ENCODE peak calls at places on chromosomes 1 and 21, in four cellular contexts. Z is iPS-NIHi11; C is kidney; S is naive thymus-derived CD8-positive, alpha-beta T cell. X is an unnamed sample.

GRCh38 chr1:29062157-29062942 is 61.4 kb downstream of the TMEM200B start:
- DNase-seq in Z (no peak), S (no peak), C (no peak), X (no peak)

GRCh38 chr1:44860891-44861290 is 17.8 kb upstream of the PTCH2 start:
- DNase-seq in S (no peak), C (no peak), Z (no peak), X (no peak)

GRCh38 chr1:214386747-214387146 is 105.8 kb downstream of the SMYD2 start:
- DNase-seq in C (no peak), Z (no peak), S (no peak), X (peak)

GRCh38 chr1:58515794-58516401 is 30.6 kb downstream of the OMA1 start:
- DNase-seq in S (peak), C (no peak), Z (peak), X (peak)

GRCh38 chr1:156436319-156437043 is 64.1 kb downstream of the MEF2D start:
- DNase-seq in Z (peak), S (no peak), C (no peak), X (no peak)

GRCh38 chr1:229342902-229343587 is at the start of gene CCSAP:
- DNase-seq in S (no peak), C (peak), Z (peak), X (peak)

GRCh38 chr1:113534130-113534817 is 144.0 kb downstream of the MAGI3 start:
- DNase-seq in S (no peak), Z (no peak), C (no peak), X (peak)

GRCh38 chr21:38793926-38794713 is 11.6 kb upstream of the ETS2 start:
- DNase-seq in S (no peak), C (no peak), Z (no peak), X (no peak)

GRCh38 chr1:26278303-26278702 is 1.6 kb upstream of the SH3BGRL3 start:
- DNase-seq in C (peak), Z (no peak), S (no peak), X (peak)

GRCh38 chr1:217369271-217369981 is 261.5 kb downstream of the GPATCH2 start:
- DNase-seq in C (no peak), Z (peak), S (no peak), X (no peak)

GRCh38 chr1:11178021-11179015 is 10.8 kb upstream of the ANGPTL7 start:
- DNase-seq in Z (peak), S (no peak), C (no peak), X (no peak)

GRCh38 chr1:19128965-19129514 is 81.0 kb downstream of the UBR4 start:
- DNase-seq in S (no peak), Z (no peak), C (no peak), X (no peak)

GRCh38 chr1:151312439-151313225 is 14.6 kb downstream of the PI4KB start:
- DNase-seq in C (no peak), S (no peak), Z (no peak), X (no peak)

GRCh38 chr1:9652379-9653194 is 1.1 kb downstream of the PIK3CD start:
- DNase-seq in Z (peak), C (no peak), S (peak), X (no peak)

GRCh38 chr1:118914379-118915161 is 73.6 kb downstream of the TBX15 start:
- DNase-seq in S (no peak), Z (no peak), C (no peak), X (no peak)

GRCh38 chr1:64080947-64081562 is 122.4 kb upstream of the UBE2U start:
- DNase-seq in S (no peak), C (no peak), Z (no peak), X (no peak)

GRCh38 chr1:204560590-204560989 is 44.4 kb downstream of the MDM4 start:
- DNase-seq in Z (no peak), C (no peak), S (no peak), X (no peak)

GRCh38 chr1:1150100-1150499 is 23.6 kb upstream of the TTLL10 start:
- DNase-seq in C (no peak), S (no peak), Z (no peak), X (no peak)

GRCh38 chr21:15732290-15732995 is 2.7 kb downstream of the USP25 start:
- DNase-seq in C (no peak), Z (no peak), S (peak), X (peak)

GRCh38 chr1:10649484-10650201 is 146.8 kb downstream of the CASZ1 start:
- DNase-seq in C (no peak), Z (peak), S (no peak), X (no peak)

GRCh38 chr1:177959793-177960515 is 9.9 kb downstream of the SEC16B start:
- DNase-seq in C (no peak), S (no peak), Z (no peak), X (peak)

GRCh38 chr1:81225769-81226602 is 574.7 kb upstream of the ADGRL2 start:
- DNase-seq in S (no peak), C (no peak), Z (no peak), X (no peak)

GRCh38 chr1:156852414-156852874 is 6.5 kb downstream of the INSRR start:
- DNase-seq in Z (no peak), C (no peak), S (no peak), X (no peak)

GRCh38 chr1:228876187-228876586 is 140.9 kb downstream of the RHOU start:
- DNase-seq in Z (no peak), S (no peak), C (no peak), X (no peak)

X was measured in H54.